ENCODE peak calls at places on chromosomes 3 and 15, in seven cellular contexts. P is psoas muscle, J is endodermal cell, F is NB4, K is body of pancreas, D is tibial artery, I is BE2C. H is an unnamed sample.
A peak's percentile ranks its signal among the peaks of the same experiment; 100 is the strongest.

GRCh38 chr15:91522609-91523332 is 330.7 kb upstream of the SLCO3A1 start:
- DNase-seq in K (no peak), D (no peak), P (no peak), F (peak; percentile 22), J (peak; percentile 43), I (no peak), H (no peak)

GRCh38 chr3:425094-425493 is 228.5 kb downstream of the CHL1 start:
- DNase-seq in I (no peak), D (no peak), F (no peak), K (no peak), J (no peak), P (no peak), H (no peak)

GRCh38 chr3:80408322-80408721 is 640.5 kb upstream of the ROBO1 start:
- DNase-seq in J (no peak), D (no peak), K (no peak), P (no peak), I (no peak), F (no peak), H (no peak)

GRCh38 chr3:20080956-20081554 is 40.8 kb downstream of the KAT2B start:
- DNase-seq in I (peak; percentile 44), P (peak; percentile 95), J (no peak), F (peak; percentile 17), D (peak; percentile 69), K (peak; percentile 93), H (peak; percentile 18)

GRCh38 chr3:44065311-44065710 is 176.4 kb upstream of the TOPAZ1 start:
- DNase-seq in F (no peak), K (peak; percentile 71), P (no peak), D (no peak), I (no peak), J (no peak), H (no peak)

GRCh38 chr3:32245200-32245599 is 6.7 kb downstream of the CMTM8 start:
- DNase-seq in I (no peak), F (no peak), P (no peak), D (no peak), K (no peak), J (no peak), H (no peak)

GRCh38 chr3:126758019-126758418 is 54.0 kb downstream of the CHCHD6 start:
- DNase-seq in D (no peak), F (no peak), I (peak; percentile 33), K (no peak), J (no peak), P (no peak), H (no peak)

GRCh38 chr15:69484837-69485236 is 32.2 kb downstream of the RPLP1 start:
- DNase-seq in F (no peak), J (no peak), D (no peak), K (no peak), I (no peak), P (no peak), H (no peak)

GRCh38 chr3:6743067-6743720 is 117.7 kb upstream of the GRM7 start:
- DNase-seq in K (no peak), J (no peak), P (no peak), F (no peak), D (no peak), I (no peak), H (no peak)

GRCh38 chr3:30113906-30114305 is 492.5 kb upstream of the TGFBR2 start:
- DNase-seq in J (no peak), D (no peak), K (no peak), P (no peak), I (no peak), F (no peak), H (no peak)

GRCh38 chr3:181464033-181464694 is 247.6 kb upstream of the SOX2 start:
- DNase-seq in D (no peak), J (no peak), F (no peak), K (no peak), I (no peak), P (no peak), H (no peak)

GRCh38 chr15:61936528-61937195 is 123.6 kb downstream of the VPS13C start:
- DNase-seq in K (no peak), F (no peak), I (peak; percentile 15), J (no peak), P (no peak), D (no peak), H (no peak)

GRCh38 chr15:56291741-56292140 is 48.1 kb upstream of the RFX7 start:
- DNase-seq in P (no peak), D (no peak), K (no peak), I (no peak), F (no peak), J (no peak), H (no peak)

GRCh38 chr3:70090322-70090913 is 90.9 kb downstream of the SAMMSON start:
- DNase-seq in J (no peak), D (no peak), F (peak; percentile 1), I (no peak), P (no peak), K (peak; percentile 4), H (peak; percentile 32)
- TF ChIP-seq CTCF in J (peak; percentile 82), D (peak; percentile 80), F (peak; percentile 36), I (peak; percentile 66), P (no peak), K (peak; percentile 55), H (peak; percentile 62)

GRCh38 chr3:16844771-16845170 is 40.0 kb upstream of the PLCL2 start:
- DNase-seq in D (no peak), F (no peak), J (no peak), I (no peak), K (no peak), P (no peak), H (no peak)

GRCh38 chr3:16848007-16848406 is 36.7 kb upstream of the PLCL2 start:
- DNase-seq in P (no peak), I (no peak), K (no peak), F (no peak), J (no peak), D (no peak), H (peak; percentile 33)

GRCh38 chr3:16846373-16847078 is 38.2 kb upstream of the PLCL2 start:
- DNase-seq in D (no peak), F (no peak), J (no peak), I (no peak), P (no peak), K (peak; percentile 56), H (no peak)

GRCh38 chr3:16849795-16850194 is 35.0 kb upstream of the PLCL2 start:
- DNase-seq in D (no peak), P (no peak), K (no peak), J (no peak), I (no peak), F (peak; percentile 4), H (no peak)

GRCh38 chr3:16849240-16849639 is 35.5 kb upstream of the PLCL2 start:
- DNase-seq in D (no peak), K (peak; percentile 82), F (peak; percentile 30), I (no peak), J (peak; percentile 60), P (peak; percentile 69), H (peak; percentile 83)
- H3K4me3 ChIP-seq in D (no peak overlapping the region), K (no peak overlapping the region), F (no peak overlapping the region), I (no peak overlapping the region), J (no peak overlapping the region), P (peak overlapping the region; percentile 47), H (peak overlapping the region; percentile 44)

DNA sequence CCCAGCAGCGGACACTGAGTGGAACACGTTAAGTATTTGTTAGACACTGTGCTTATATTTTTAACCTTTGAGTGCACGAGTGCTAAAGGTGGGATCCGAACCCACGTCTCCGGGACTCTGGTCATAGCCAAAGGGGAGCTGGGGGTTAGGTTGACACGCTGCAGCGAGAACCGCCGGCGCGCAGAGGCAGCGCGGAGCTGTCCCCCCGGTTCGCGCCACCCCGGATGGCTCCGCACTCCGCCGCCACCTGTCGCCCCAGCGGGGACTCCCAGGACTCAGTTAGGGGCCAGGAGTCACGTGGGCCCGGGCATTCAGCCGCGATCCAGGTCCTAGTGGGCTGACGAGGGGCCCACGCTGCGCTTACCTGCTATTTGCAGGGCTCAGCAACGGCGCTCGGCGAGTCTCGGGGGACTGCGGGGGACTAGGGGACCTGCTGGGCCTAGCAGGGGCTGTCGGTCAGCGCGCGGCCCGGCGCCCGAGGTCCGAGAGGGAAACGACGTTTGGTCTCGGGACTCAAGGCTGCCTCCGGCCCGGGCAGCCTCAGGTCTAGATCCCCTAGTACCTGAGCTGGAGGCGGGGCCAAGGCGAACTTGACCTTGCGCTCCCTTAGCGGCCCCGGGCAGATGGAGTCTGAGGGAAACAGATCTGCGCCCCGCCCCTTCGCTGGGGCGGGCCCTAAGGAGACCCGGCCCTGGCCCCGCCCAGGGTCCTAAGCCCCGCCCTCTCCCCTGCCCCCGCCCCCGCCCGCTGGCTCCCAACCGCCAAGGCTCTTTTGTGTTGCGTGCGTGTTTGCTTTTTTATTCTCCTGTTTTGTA is at the start of gene NMNAT3:
- DNase-seq in F (peak; percentile 24), D (peak; percentile 87), J (peak; percentile 98), I (peak; percentile 16), P (peak; percentile 90), K (peak; percentile 89), H (peak; percentile 77)
- TF ChIP-seq CTCF in F (no peak), D (no peak), J (no peak), I (no peak), P (no peak), K (no peak), H (no peak)

GRCh38 chr15:40103124-40103858 is 5.4 kb downstream of the BMF start:
- DNase-seq in J (peak; percentile 91), I (peak; percentile 94), D (peak; percentile 95), F (no peak), P (peak; percentile 96), K (peak; percentile 91), H (no peak)
- H3K4me3 ChIP-seq in J (no peak overlapping the region), I (peak overlapping the region; percentile 12), D (peak overlapping the region; percentile 12), F (no peak overlapping the region), P (peak overlapping the region; percentile 39), K (no peak overlapping the region), H (peak overlapping the region; percentile 52)

GRCh38 chr3:45654344-45654934 is 34.8 kb upstream of the SACM1L start:
- DNase-seq in F (peak; percentile 71), D (peak; percentile 72), P (no peak), J (no peak), I (no peak), K (no peak), H (no peak)
- TF ChIP-seq CTCF in F (no peak), D (no peak), P (no peak), J (peak; percentile 63), I (no peak), K (no peak), H (no peak)

H was measured in GM12865.